ENCODE peak calls at places on chromosomes 13 and 19, in seven cellular contexts. One of them, this sample, is unnamed.

GRCh38 chr13:83929147-83929546 is 46.9 kb upstream of the SLITRK1 start:
- DNase-seq in IMR-90: no peak
- DNase-seq in heart left ventricle: no peak
- DNase-seq in GM12891: no peak
- DNase-seq in transverse colon: no peak
- DNase-seq in body of pancreas: no peak
- DNase-seq in A549: no peak
- DNase-seq in this sample: no peak

GRCh38 chr19:38316477-38317067 is 825 bp upstream of the YIF1B start:
- DNase-seq in body of pancreas: no peak
- DNase-seq in heart left ventricle: no peak
- DNase-seq in A549: no peak
- DNase-seq in IMR-90: no peak
- DNase-seq in GM12891: no peak
- DNase-seq in transverse colon: no peak
- DNase-seq in this sample: no peak

GRCh38 chr19:16654151-16654550 is 5.8 kb downstream of the SMIM7 start:
- DNase-seq in IMR-90: no peak
- DNase-seq in A549: peak
- DNase-seq in GM12891: no peak
- DNase-seq in body of pancreas: no peak
- DNase-seq in transverse colon: no peak
- DNase-seq in heart left ventricle: no peak
- DNase-seq in this sample: no peak

GRCh38 chr13:40980466-40980865 is 38.6 kb downstream of the ELF1 start:
- DNase-seq in transverse colon: no peak
- DNase-seq in heart left ventricle: no peak
- DNase-seq in IMR-90: no peak
- DNase-seq in GM12891: no peak
- DNase-seq in A549: no peak
- DNase-seq in body of pancreas: no peak
- DNase-seq in this sample: no peak

GRCh38 chr19:39590265-39590664 is 12.1 kb upstream of the LGALS13 start:
- DNase-seq in A549: no peak
- DNase-seq in IMR-90: peak
- DNase-seq in GM12891: no peak
- DNase-seq in heart left ventricle: no peak
- DNase-seq in transverse colon: no peak
- DNase-seq in body of pancreas: no peak
- DNase-seq in this sample: no peak

GRCh38 chr19:19578241-19578640 is 40.2 kb downstream of the CILP2 start:
- DNase-seq in A549: no peak
- DNase-seq in body of pancreas: no peak
- DNase-seq in IMR-90: no peak
- DNase-seq in GM12891: no peak
- DNase-seq in transverse colon: no peak
- DNase-seq in heart left ventricle: no peak
- DNase-seq in this sample: no peak

GRCh38 chr19:14337510-14337909 is 43.7 kb upstream of the ADGRE5 start:
- DNase-seq in A549: peak
- DNase-seq in body of pancreas: no peak
- DNase-seq in GM12891: no peak
- DNase-seq in transverse colon: peak
- DNase-seq in IMR-90: no peak
- DNase-seq in heart left ventricle: no peak
- DNase-seq in this sample: no peak

GRCh38 chr19:54325194-54325621 is 12.2 kb upstream of the LILRA5 start:
- DNase-seq in A549: peak
- DNase-seq in heart left ventricle: no peak
- DNase-seq in IMR-90: peak
- DNase-seq in transverse colon: no peak
- DNase-seq in body of pancreas: peak
- DNase-seq in GM12891: peak
- DNase-seq in this sample: no peak

GRCh38 chr19:46970815-46971214 is 48.8 kb upstream of the NPAS1 start:
- DNase-seq in IMR-90: peak
- DNase-seq in heart left ventricle: peak
- DNase-seq in body of pancreas: no peak
- DNase-seq in transverse colon: no peak
- DNase-seq in GM12891: no peak
- DNase-seq in A549: no peak
- DNase-seq in this sample: no peak

GRCh38 chr19:49877879-49878743 is 609 bp downstream of the TBC1D17 start:
- DNase-seq in GM12891: peak
- DNase-seq in IMR-90: peak
- DNase-seq in A549: peak
- DNase-seq in transverse colon: peak
- DNase-seq in heart left ventricle: peak
- DNase-seq in body of pancreas: peak
- DNase-seq in this sample: peak

GRCh38 chr19:49875177-49875576 is 2.0 kb downstream of the AKT1S1 start:
- DNase-seq in IMR-90: no peak
- DNase-seq in body of pancreas: no peak
- DNase-seq in A549: no peak
- DNase-seq in transverse colon: no peak
- DNase-seq in GM12891: no peak
- DNase-seq in heart left ventricle: no peak
- DNase-seq in this sample: no peak

GRCh38 chr19:49875801-49876421 is 1.2 kb downstream of the AKT1S1 start:
- DNase-seq in heart left ventricle: peak
- DNase-seq in body of pancreas: no peak
- DNase-seq in transverse colon: peak
- DNase-seq in GM12891: no peak
- DNase-seq in A549: peak
- DNase-seq in IMR-90: peak
- DNase-seq in this sample: peak

GRCh38 chr19:49877020-49877878 is at the start of the genes AKT1S1 and TBC1D17:
- DNase-seq in A549: peak
- DNase-seq in body of pancreas: peak
- DNase-seq in IMR-90: peak
- DNase-seq in transverse colon: peak
- DNase-seq in GM12891: peak
- DNase-seq in heart left ventricle: peak
- DNase-seq in this sample: peak

GRCh38 chr19:49876422-49877019 is 634 bp downstream of the AKT1S1 start:
- DNase-seq in GM12891: peak
- DNase-seq in heart left ventricle: peak
- DNase-seq in A549: peak
- DNase-seq in IMR-90: peak
- DNase-seq in body of pancreas: peak
- DNase-seq in transverse colon: peak
- DNase-seq in this sample: peak
- TF ChIP-seq POLR2A in GM12891: peak
- TF ChIP-seq POLR2A in heart left ventricle: no peak
- TF ChIP-seq POLR2A in A549: peak
- TF ChIP-seq POLR2A in IMR-90: no peak
- TF ChIP-seq POLR2A in body of pancreas: no peak
- TF ChIP-seq POLR2A in transverse colon: peak
- TF ChIP-seq POLR2A in this sample: peak

DNA sequence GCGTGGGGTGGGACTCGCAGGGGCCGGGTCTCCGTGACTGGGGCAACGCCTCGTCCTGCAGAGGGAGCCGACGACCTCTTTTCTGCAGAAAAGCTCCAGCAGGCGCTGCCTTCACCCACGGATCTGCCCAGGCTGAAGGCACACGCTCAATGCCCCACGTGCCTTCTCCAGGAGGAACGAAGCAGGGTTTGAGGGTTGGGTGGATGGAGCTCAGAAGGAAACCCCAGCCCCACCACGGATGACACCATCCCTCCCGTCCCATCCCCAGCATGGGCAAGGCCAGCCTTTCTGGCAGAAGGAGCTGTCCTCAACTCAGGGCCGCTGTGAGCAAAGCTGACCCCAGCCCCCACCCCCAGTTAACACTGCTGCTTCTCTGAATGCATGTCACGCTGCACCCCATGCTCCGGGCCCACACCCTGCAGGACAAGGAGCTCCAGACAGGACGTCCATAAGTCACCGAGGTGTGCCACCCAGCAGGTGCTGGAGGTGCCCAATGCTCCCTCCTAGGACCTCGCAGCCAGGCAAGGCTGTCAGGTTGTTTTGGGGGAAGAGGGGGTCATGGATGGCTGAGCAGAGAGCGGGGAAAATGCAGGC is 7.4 kb downstream of the C19orf25 start:
- DNase-seq in transverse colon: no peak
- DNase-seq in GM12891: no peak
- DNase-seq in IMR-90: no peak
- DNase-seq in body of pancreas: no peak
- DNase-seq in heart left ventricle: no peak
- DNase-seq in A549: no peak
- DNase-seq in this sample: no peak
- TF ChIP-seq POLR2A in transverse colon: no peak
- TF ChIP-seq POLR2A in GM12891: no peak
- TF ChIP-seq POLR2A in IMR-90: no peak
- TF ChIP-seq POLR2A in body of pancreas: no peak
- TF ChIP-seq POLR2A in heart left ventricle: no peak
- TF ChIP-seq POLR2A in A549: no peak
- TF ChIP-seq POLR2A in this sample: no peak

DNA sequence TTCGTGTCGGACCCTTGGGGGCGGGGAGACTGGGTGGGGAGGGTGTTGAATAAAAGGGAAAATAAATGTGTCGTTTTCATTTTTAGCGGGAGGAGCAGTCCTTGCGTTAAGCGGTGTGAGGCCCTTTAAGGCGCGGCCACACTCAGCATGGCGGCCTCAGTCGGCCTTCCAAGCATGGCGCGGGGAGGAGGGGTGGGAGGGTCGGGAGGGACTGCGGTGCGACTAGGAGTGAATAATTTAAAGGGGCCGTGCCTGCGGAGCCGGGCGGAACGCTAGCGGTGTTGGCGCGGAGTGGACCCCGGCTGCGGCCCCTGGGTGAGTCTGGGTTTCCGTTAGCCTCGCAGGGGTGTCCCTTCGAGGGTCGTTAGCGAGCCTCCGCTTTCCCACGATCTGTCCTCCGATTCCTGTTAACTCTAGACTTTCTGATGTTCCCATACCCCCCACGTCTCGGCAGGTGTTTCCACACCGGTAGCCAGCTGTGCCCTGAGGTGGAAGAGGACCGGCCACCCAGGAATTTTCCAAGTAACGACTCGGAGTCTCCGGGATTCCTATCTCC is 1.5 kb upstream of the PNPLA6 start:
- DNase-seq in heart left ventricle: peak
- DNase-seq in body of pancreas: peak
- DNase-seq in IMR-90: peak
- DNase-seq in GM12891: peak
- DNase-seq in transverse colon: peak
- DNase-seq in A549: peak
- DNase-seq in this sample: peak
- TF ChIP-seq POLR2A in heart left ventricle: peak
- TF ChIP-seq POLR2A in body of pancreas: peak
- TF ChIP-seq POLR2A in IMR-90: no peak
- TF ChIP-seq POLR2A in GM12891: no peak
- TF ChIP-seq POLR2A in transverse colon: peak
- TF ChIP-seq POLR2A in A549: peak
- TF ChIP-seq POLR2A in this sample: peak

GRCh38 chr13:58059624-58060023 is 428.1 kb downstream of the PCDH17 start:
- DNase-seq in A549: no peak
- DNase-seq in heart left ventricle: no peak
- DNase-seq in transverse colon: no peak
- DNase-seq in GM12891: no peak
- DNase-seq in IMR-90: no peak
- DNase-seq in body of pancreas: no peak
- DNase-seq in this sample: no peak

GRCh38 chr13:58051807-58052375 is 420.3 kb downstream of the PCDH17 start:
- DNase-seq in heart left ventricle: no peak
- DNase-seq in transverse colon: no peak
- DNase-seq in A549: no peak
- DNase-seq in body of pancreas: no peak
- DNase-seq in GM12891: no peak
- DNase-seq in IMR-90: no peak
- DNase-seq in this sample: peak

GRCh38 chr13:58056411-58056810 is 424.9 kb downstream of the PCDH17 start:
- DNase-seq in GM12891: no peak
- DNase-seq in heart left ventricle: no peak
- DNase-seq in A549: no peak
- DNase-seq in IMR-90: no peak
- DNase-seq in body of pancreas: no peak
- DNase-seq in transverse colon: no peak
- DNase-seq in this sample: no peak
- TF ChIP-seq POLR2A in GM12891: no peak
- TF ChIP-seq POLR2A in heart left ventricle: no peak
- TF ChIP-seq POLR2A in A549: no peak
- TF ChIP-seq POLR2A in IMR-90: no peak
- TF ChIP-seq POLR2A in body of pancreas: no peak
- TF ChIP-seq POLR2A in transverse colon: no peak
- TF ChIP-seq POLR2A in this sample: no peak

GRCh38 chr13:50081899-50082425 is 66.7 kb downstream of the KCNRG start:
- DNase-seq in heart left ventricle: peak
- DNase-seq in transverse colon: peak
- DNase-seq in GM12891: peak
- DNase-seq in IMR-90: peak
- DNase-seq in A549: peak
- DNase-seq in body of pancreas: peak
- DNase-seq in this sample: peak
- TF ChIP-seq POLR2A in heart left ventricle: no peak
- TF ChIP-seq POLR2A in transverse colon: peak
- TF ChIP-seq POLR2A in GM12891: peak
- TF ChIP-seq POLR2A in IMR-90: peak
- TF ChIP-seq POLR2A in A549: peak
- TF ChIP-seq POLR2A in body of pancreas: no peak
- TF ChIP-seq POLR2A in this sample: peak

GRCh38 chr19:3323026-3323425 is 43.4 kb upstream of the NFIC start:
- DNase-seq in IMR-90: no peak
- DNase-seq in A549: no peak
- DNase-seq in body of pancreas: no peak
- DNase-seq in heart left ventricle: no peak
- DNase-seq in GM12891: no peak
- DNase-seq in transverse colon: no peak
- DNase-seq in this sample: no peak

GRCh38 chr19:3323704-3324103 is 42.7 kb upstream of the NFIC start:
- DNase-seq in GM12891: no peak
- DNase-seq in transverse colon: no peak
- DNase-seq in body of pancreas: no peak
- DNase-seq in IMR-90: no peak
- DNase-seq in A549: no peak
- DNase-seq in heart left ventricle: no peak
- DNase-seq in this sample: no peak

GRCh38 chr19:3320853-3321252 is 45.5 kb upstream of the NFIC start:
- DNase-seq in A549: no peak
- DNase-seq in body of pancreas: no peak
- DNase-seq in transverse colon: no peak
- DNase-seq in IMR-90: no peak
- DNase-seq in heart left ventricle: no peak
- DNase-seq in GM12891: no peak
- DNase-seq in this sample: no peak

GRCh38 chr19:3321696-3322095 is 44.7 kb upstream of the NFIC start:
- DNase-seq in A549: no peak
- DNase-seq in GM12891: no peak
- DNase-seq in IMR-90: no peak
- DNase-seq in transverse colon: no peak
- DNase-seq in heart left ventricle: peak
- DNase-seq in body of pancreas: no peak
- DNase-seq in this sample: no peak

GRCh38 chr19:3322199-3322978 is 44.0 kb upstream of the NFIC start:
- DNase-seq in A549: no peak
- DNase-seq in body of pancreas: no peak
- DNase-seq in heart left ventricle: no peak
- DNase-seq in IMR-90: no peak
- DNase-seq in transverse colon: no peak
- DNase-seq in GM12891: no peak
- DNase-seq in this sample: no peak
- TF ChIP-seq POLR2A in A549: no peak
- TF ChIP-seq POLR2A in body of pancreas: no peak
- TF ChIP-seq POLR2A in heart left ventricle: no peak
- TF ChIP-seq POLR2A in IMR-90: no peak
- TF ChIP-seq POLR2A in transverse colon: no peak
- TF ChIP-seq POLR2A in GM12891: no peak
- TF ChIP-seq POLR2A in this sample: no peak